ENCODE peak calls at places on chromosome X, in eight cellular contexts. V is Peyer's patch, R is endothelial cell of umbilical vein, P is HepG2, A is right lobe of liver, X is spleen, B is NB4, S is lower leg skin. H is an unnamed sample.

GRCh38 chrX:47078129-47079043 is at the start of gene RGN:
- DNase-seq in V (no peak), R (no peak), P (peak; percentile 81), A (peak; percentile 84), X (no peak), B (no peak), S (no peak), H (no peak)

GRCh38 chrX:151977009-151977408 is 2.5 kb upstream of the GABRE start:
- DNase-seq in V (no peak), R (no peak), P (no peak), A (no peak), X (no peak), B (no peak), S (no peak), H (no peak)

GRCh38 chrX:30992381-30992904 is 79.4 kb downstream of the FTHL17 start:
- DNase-seq in V (no peak), R (peak; percentile 1), P (peak; percentile 93), A (no peak), X (no peak), B (no peak), S (no peak), H (no peak)

GRCh38 chrX:109840585-109840984 is 107.5 kb upstream of the ACSL4 start:
- DNase-seq in V (no peak), R (no peak), P (peak; percentile 17), A (no peak), X (no peak), B (peak; percentile 91), S (no peak), H (peak; percentile 71)

GRCh38 chrX:139851730-139852129 is 81.1 kb downstream of the ATP11C start:
- DNase-seq in V (no peak), R (no peak), P (no peak), A (no peak), X (no peak), B (no peak), S (no peak), H (no peak)

GRCh38 chrX:14027031-14027430 is 2.7 kb downstream of the GEMIN8 start:
- DNase-seq in V (no peak), R (peak; percentile 9), P (no peak), A (no peak), X (no peak), B (peak; percentile 13), S (no peak), H (no peak)

GRCh38 chrX:103710609-103711008 is at the start of gene TMEM31:
- DNase-seq in V (no peak), R (no peak), P (no peak), A (no peak), X (no peak), B (no peak), S (no peak), H (no peak)

GRCh38 chrX:7132335-7133035 is 15.0 kb upstream of the STS start:
- DNase-seq in V (peak; percentile 93), R (peak; percentile 71), P (peak; percentile 80), A (no peak), X (no peak), B (peak; percentile 46), S (no peak), H (peak; percentile 75)

GRCh38 chrX:19670321-19670750 is 155.0 kb upstream of the MAP3K15 start:
- DNase-seq in V (no peak), R (no peak), P (peak; percentile 21), A (peak; percentile 48), X (no peak), B (no peak), S (no peak), H (no peak)

DNA sequence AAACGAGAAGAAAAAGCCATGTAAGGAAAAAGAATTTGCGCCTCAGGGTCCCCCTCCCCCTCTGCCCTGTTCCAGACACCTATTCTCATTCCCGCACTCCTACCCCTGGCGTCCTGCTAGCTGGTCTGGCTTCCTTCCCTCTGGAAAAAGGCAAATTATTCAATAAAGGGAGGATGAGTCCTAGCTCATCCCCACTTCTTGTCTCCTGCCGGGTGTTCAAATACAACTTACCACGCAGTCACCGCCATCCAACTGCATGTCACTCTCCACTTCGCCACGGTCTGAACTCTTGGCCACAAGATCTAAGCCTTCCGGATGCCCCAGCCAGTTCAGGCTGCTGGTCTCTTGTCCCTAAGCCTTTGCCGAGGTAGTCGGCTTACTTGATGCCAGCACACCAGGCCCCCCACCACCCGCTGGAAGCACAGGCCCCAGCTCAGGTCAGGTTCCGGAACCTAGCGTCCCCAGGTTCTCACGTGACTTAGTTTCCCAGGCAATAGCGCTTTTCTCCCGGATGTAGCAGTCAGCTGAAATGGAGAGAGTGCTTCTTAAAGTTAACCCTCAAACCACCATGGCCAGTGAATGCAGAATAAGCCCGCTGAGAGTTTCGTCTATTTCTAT is 209.6 kb upstream of the SPIN4 start:
- DNase-seq in V (peak; percentile 78), R (peak; percentile 81), P (peak; percentile 81), A (peak; percentile 77), X (peak; percentile 82), B (peak; percentile 80), S (peak; percentile 84), H (peak; percentile 55)
- TF ChIP-seq POLR2A in V (no peak), R (no peak), P (peak; percentile 26), A (no peak), X (no peak), B (no peak), S (no peak), H (peak; percentile 50)

GRCh38 chrX:2801223-2801622 is 27.5 kb upstream of the GYG2 start:
- DNase-seq in V (no peak), R (no peak), P (no peak), A (no peak), X (no peak), B (no peak), S (peak; percentile 40), H (no peak)
- TF ChIP-seq POLR2A in V (no peak), R (no peak), P (no peak), A (no peak), X (no peak), B (no peak), S (no peak), H (no peak)

GRCh38 chrX:155215443-155216178 is 649 bp upstream of the VBP1 start:
- DNase-seq in V (no peak), R (no peak), P (no peak), A (no peak), X (no peak), B (peak; percentile 20), S (no peak), H (no peak)

GRCh38 chrX:155216940-155217450 is 735 bp downstream of the VBP1 start:
- DNase-seq in V (no peak), R (peak; percentile 66), P (no peak), A (no peak), X (no peak), B (no peak), S (no peak), H (peak; percentile 59)

GRCh38 chrX:155218777-155219176 is 2.5 kb downstream of the VBP1 start:
- DNase-seq in V (no peak), R (no peak), P (no peak), A (no peak), X (no peak), B (no peak), S (no peak), H (peak; percentile 67)

GRCh38 chrX:155213731-155214130 is 2.5 kb upstream of the VBP1 start:
- DNase-seq in V (no peak), R (no peak), P (no peak), A (no peak), X (no peak), B (no peak), S (no peak), H (no peak)

DNA sequence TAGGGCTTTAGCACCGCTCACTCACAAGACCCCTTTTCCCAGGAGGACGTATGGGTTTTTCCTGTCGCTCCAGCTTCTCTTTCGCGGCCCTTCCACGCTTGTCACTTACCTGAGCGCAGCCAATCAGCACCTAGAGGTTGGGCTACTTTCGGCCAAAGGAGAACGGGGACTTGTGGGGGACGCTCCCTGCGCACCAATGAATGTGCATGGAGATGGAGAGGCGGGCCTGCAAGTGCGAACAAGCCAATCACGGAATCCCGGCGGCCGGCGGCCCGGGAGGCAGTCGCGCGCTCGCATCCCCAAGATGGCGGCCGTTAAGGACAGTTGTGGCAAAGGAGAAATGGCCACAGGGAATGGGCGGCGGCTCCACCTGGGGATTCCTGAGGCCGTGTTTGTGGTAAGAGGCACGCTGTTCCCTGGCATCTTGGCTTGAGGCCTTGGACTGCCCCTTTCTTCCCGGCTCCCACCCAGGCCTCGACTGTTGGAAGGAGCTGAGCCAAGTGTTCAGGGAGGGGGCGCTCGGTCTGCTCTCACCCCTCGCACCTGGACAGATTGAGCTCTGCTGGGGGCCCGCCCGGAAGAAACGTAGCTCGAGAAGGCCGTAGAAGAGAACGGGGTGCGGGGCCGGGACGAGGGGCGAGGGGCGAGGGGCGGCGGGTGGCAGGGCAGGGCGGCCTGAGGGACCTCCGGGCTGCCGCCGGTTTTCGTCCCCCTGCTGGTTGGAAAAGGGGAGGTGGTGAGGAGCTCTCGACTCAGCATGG is at the start of gene VBP1:
- DNase-seq in V (peak; percentile 95), R (peak; percentile 95), P (peak; percentile 92), A (peak; percentile 94), X (peak; percentile 96), B (peak; percentile 97), S (peak; percentile 97), H (peak; percentile 95)
- TF ChIP-seq POLR2A in V (no peak), R (peak; percentile 51), P (peak; percentile 70), A (no peak), X (no peak), B (peak; percentile 53), S (no peak), H (peak; percentile 83)

GRCh38 chrX:48520976-48521352 is 644 bp upstream of the EBP start:
- DNase-seq in V (no peak), R (no peak), P (no peak), A (no peak), X (no peak), B (peak; percentile 41), S (no peak), H (no peak)

GRCh38 chrX:48522291-48522690 is 683 bp downstream of the EBP start:
- DNase-seq in V (peak; percentile 69), R (no peak), P (peak; percentile 43), A (peak; percentile 76), X (no peak), B (no peak), S (no peak), H (no peak)

GRCh38 chrX:48523682-48524081 is 2.1 kb downstream of the EBP start:
- DNase-seq in V (no peak), R (no peak), P (no peak), A (no peak), X (no peak), B (no peak), S (no peak), H (no peak)

GRCh38 chrX:48520455-48520854 is 1.2 kb upstream of the EBP start:
- DNase-seq in V (no peak), R (no peak), P (no peak), A (no peak), X (no peak), B (no peak), S (no peak), H (no peak)

DNA sequence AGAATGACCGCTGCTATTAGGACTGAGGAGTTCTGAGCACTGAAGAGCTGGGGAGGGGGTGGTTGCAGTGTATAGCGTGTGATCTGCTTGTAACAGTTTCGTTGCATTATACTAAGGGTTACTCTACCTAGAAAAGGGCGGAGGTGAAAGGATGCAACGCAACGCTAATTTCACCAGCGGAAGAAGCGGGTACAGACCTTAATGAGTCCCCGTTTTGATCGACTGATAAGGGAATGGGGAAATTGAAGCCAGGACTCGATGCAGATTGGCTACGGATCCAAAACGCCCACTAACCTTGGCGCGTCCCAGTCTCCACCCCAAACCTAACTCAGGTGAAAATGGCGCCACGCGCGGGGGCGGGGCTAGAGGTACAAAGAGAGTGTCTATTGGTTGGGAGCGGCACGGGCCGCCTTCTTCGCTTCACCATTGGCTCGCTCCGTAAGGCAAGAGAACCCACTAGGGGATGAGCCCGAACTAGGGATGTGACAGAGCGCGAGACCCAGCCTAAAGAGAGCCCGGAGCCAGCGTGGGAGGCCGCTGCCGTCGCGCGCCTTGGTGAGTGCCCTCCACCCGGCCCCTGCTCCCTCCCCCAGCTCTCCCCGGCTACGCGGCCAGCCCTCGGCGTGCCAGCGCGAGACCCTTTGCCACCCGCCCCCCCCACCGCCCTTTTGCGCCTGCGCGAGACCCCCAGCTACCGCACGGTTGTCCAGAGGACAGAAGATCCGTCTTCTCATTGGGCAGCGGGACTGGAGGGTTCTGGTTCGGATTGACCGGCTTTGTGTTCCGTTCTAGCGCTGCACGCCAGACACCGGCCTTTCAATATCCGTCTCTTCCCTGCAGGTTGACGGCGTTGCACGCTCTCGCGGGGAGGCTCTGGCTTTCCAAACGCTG is at the start of gene EBP:
- DNase-seq in V (peak; percentile 97), R (peak; percentile 83), P (peak; percentile 84), A (peak; percentile 94), X (peak; percentile 94), B (peak; percentile 96), S (peak; percentile 97), H (peak; percentile 94)
- TF ChIP-seq POLR2A in V (peak; percentile 75), R (peak; percentile 71), P (peak; percentile 91), A (peak; percentile 86), X (peak; percentile 48), B (peak; percentile 60), S (no peak), H (peak; percentile 76)